ENCODE peak calls at places on chromosomes 11 and 22, in nine cellular contexts. One of them, this sample, is unnamed.

GRCh38 chr11:9617960-9618359 is 44.5 kb downstream of the WEE1 start:
- DNase-seq in Calu3: no peak
- DNase-seq in ACHN: no peak
- DNase-seq in HTR-8/SVneo: no peak
- DNase-seq in iPS-NIHi11: no peak
- DNase-seq in hepatocyte: no peak
- DNase-seq in myocyte: peak; percentile 88
- DNase-seq in endothelial cell of umbilical vein: no peak
- DNase-seq in left ventricle myocardium inferior: no peak
- DNase-seq in this sample: no peak

GRCh38 chr22:20115691-20116375 is at the start of gene RANBP1:
- DNase-seq in hepatocyte: no peak
- DNase-seq in Calu3: no peak
- DNase-seq in ACHN: no peak
- DNase-seq in left ventricle myocardium inferior: peak; percentile 13
- DNase-seq in myocyte: peak; percentile 90
- DNase-seq in HTR-8/SVneo: no peak
- DNase-seq in endothelial cell of umbilical vein: no peak
- DNase-seq in iPS-NIHi11: no peak
- DNase-seq in this sample: no peak

GRCh38 chr22:34055525-34056200 is 135.4 kb upstream of the LARGE1 start:
- DNase-seq in myocyte: no peak
- DNase-seq in Calu3: no peak
- DNase-seq in HTR-8/SVneo: no peak
- DNase-seq in hepatocyte: peak; percentile 62
- DNase-seq in iPS-NIHi11: peak; percentile 81
- DNase-seq in endothelial cell of umbilical vein: no peak
- DNase-seq in ACHN: peak; percentile 5
- DNase-seq in left ventricle myocardium inferior: no peak
- DNase-seq in this sample: no peak

GRCh38 chr11:35005156-35005780 is 88.8 kb downstream of the PDHX start:
- DNase-seq in hepatocyte: peak; percentile 26
- DNase-seq in ACHN: no peak
- DNase-seq in Calu3: peak; percentile 67
- DNase-seq in myocyte: peak; percentile 69
- DNase-seq in HTR-8/SVneo: no peak
- DNase-seq in iPS-NIHi11: no peak
- DNase-seq in left ventricle myocardium inferior: no peak
- DNase-seq in endothelial cell of umbilical vein: no peak
- DNase-seq in this sample: no peak

GRCh38 chr22:29211066-29211841 is 5.6 kb downstream of the EMID1 start:
- DNase-seq in hepatocyte: no peak
- DNase-seq in Calu3: no peak
- DNase-seq in ACHN: no peak
- DNase-seq in HTR-8/SVneo: no peak
- DNase-seq in iPS-NIHi11: no peak
- DNase-seq in left ventricle myocardium inferior: no peak
- DNase-seq in endothelial cell of umbilical vein: no peak
- DNase-seq in myocyte: no peak
- DNase-seq in this sample: no peak

GRCh38 chr11:73409431-73409830 is 33.2 kb downstream of the RELT start:
- DNase-seq in iPS-NIHi11: no peak
- DNase-seq in ACHN: no peak
- DNase-seq in left ventricle myocardium inferior: no peak
- DNase-seq in endothelial cell of umbilical vein: no peak
- DNase-seq in myocyte: peak; percentile 59
- DNase-seq in Calu3: no peak
- DNase-seq in HTR-8/SVneo: no peak
- DNase-seq in hepatocyte: no peak
- DNase-seq in this sample: no peak

GRCh38 chr22:42920101-42920820 is 63.2 kb upstream of the ARFGAP3 start:
- DNase-seq in endothelial cell of umbilical vein: no peak
- DNase-seq in myocyte: peak; percentile 48
- DNase-seq in iPS-NIHi11: no peak
- DNase-seq in Calu3: no peak
- DNase-seq in HTR-8/SVneo: no peak
- DNase-seq in hepatocyte: no peak
- DNase-seq in ACHN: peak; percentile 53
- DNase-seq in left ventricle myocardium inferior: no peak
- DNase-seq in this sample: no peak

GRCh38 chr11:121104223-121104831 is 3.3 kb downstream of the TECTA start:
- DNase-seq in endothelial cell of umbilical vein: no peak
- DNase-seq in hepatocyte: no peak
- DNase-seq in ACHN: no peak
- DNase-seq in HTR-8/SVneo: no peak
- DNase-seq in Calu3: no peak
- DNase-seq in left ventricle myocardium inferior: peak; percentile 45
- DNase-seq in iPS-NIHi11: peak; percentile 42
- DNase-seq in myocyte: no peak
- DNase-seq in this sample: no peak

GRCh38 chr11:65871811-65872548 is 620 bp downstream of the EFEMP2 start:
- DNase-seq in myocyte: peak; percentile 64
- DNase-seq in hepatocyte: peak; percentile 68
- DNase-seq in HTR-8/SVneo: no peak
- DNase-seq in left ventricle myocardium inferior: peak; percentile 48
- DNase-seq in Calu3: no peak
- DNase-seq in ACHN: peak; percentile 40
- DNase-seq in iPS-NIHi11: no peak
- DNase-seq in endothelial cell of umbilical vein: peak; percentile 46
- DNase-seq in this sample: no peak

GRCh38 chr11:96272542-96273306 is 70.3 kb downstream of the MAML2 start:
- DNase-seq in left ventricle myocardium inferior: no peak
- DNase-seq in endothelial cell of umbilical vein: peak; percentile 46
- DNase-seq in HTR-8/SVneo: no peak
- DNase-seq in ACHN: no peak
- DNase-seq in myocyte: no peak
- DNase-seq in hepatocyte: peak; percentile 25
- DNase-seq in iPS-NIHi11: peak; percentile 22
- DNase-seq in Calu3: peak; percentile 37
- DNase-seq in this sample: peak; percentile 52

GRCh38 chr22:40443675-40444482 is 73.5 kb downstream of the SGSM3 start:
- DNase-seq in ACHN: no peak
- DNase-seq in myocyte: no peak
- DNase-seq in iPS-NIHi11: no peak
- DNase-seq in hepatocyte: no peak
- DNase-seq in HTR-8/SVneo: no peak
- DNase-seq in Calu3: no peak
- DNase-seq in left ventricle myocardium inferior: peak; percentile 38
- DNase-seq in endothelial cell of umbilical vein: no peak
- DNase-seq in this sample: no peak

GRCh38 chr22:38981005-38981658 is 1.0 kb upstream of the APOBEC3B start:
- DNase-seq in myocyte: no peak
- DNase-seq in iPS-NIHi11: peak; percentile 86
- DNase-seq in ACHN: peak; percentile 72
- DNase-seq in endothelial cell of umbilical vein: no peak
- DNase-seq in left ventricle myocardium inferior: no peak
- DNase-seq in Calu3: peak; percentile 70
- DNase-seq in hepatocyte: peak; percentile 79
- DNase-seq in HTR-8/SVneo: peak; percentile 53
- DNase-seq in this sample: peak; percentile 18

GRCh38 chr11:100574894-100575769 is 112.0 kb upstream of the ARHGAP42 start:
- DNase-seq in HTR-8/SVneo: peak; percentile 18
- DNase-seq in hepatocyte: no peak
- DNase-seq in myocyte: peak; percentile 36
- DNase-seq in endothelial cell of umbilical vein: peak; percentile 59
- DNase-seq in Calu3: no peak
- DNase-seq in left ventricle myocardium inferior: no peak
- DNase-seq in iPS-NIHi11: no peak
- DNase-seq in ACHN: peak; percentile 43
- DNase-seq in this sample: peak; percentile 26

GRCh38 chr22:48627966-48628365 is 1199.7 kb downstream of the BRD1 start:
- DNase-seq in Calu3: no peak
- DNase-seq in ACHN: no peak
- DNase-seq in HTR-8/SVneo: no peak
- DNase-seq in myocyte: no peak
- DNase-seq in endothelial cell of umbilical vein: no peak
- DNase-seq in hepatocyte: no peak
- DNase-seq in left ventricle myocardium inferior: no peak
- DNase-seq in iPS-NIHi11: no peak
- DNase-seq in this sample: no peak

GRCh38 chr11:113014731-113015455 is 53.7 kb downstream of the NCAM1 start:
- DNase-seq in hepatocyte: peak; percentile 46
- DNase-seq in Calu3: no peak
- DNase-seq in HTR-8/SVneo: no peak
- DNase-seq in myocyte: peak; percentile 84
- DNase-seq in iPS-NIHi11: no peak
- DNase-seq in ACHN: no peak
- DNase-seq in left ventricle myocardium inferior: peak; percentile 71
- DNase-seq in endothelial cell of umbilical vein: no peak
- DNase-seq in this sample: no peak

This sample was measured in dermis microvascular lymphatic vessel endothelial cell.